ENCODE peak calls at places on chromosomes 5 and 9, in five cellular contexts. One of them, this sample, is unnamed.

GRCh38 chr9:126791406-126792230 is 13.2 kb upstream of the ZBTB43 start:
- DNase-seq in nephron progenitor cell: no peak
- DNase-seq in fibroblast of lung: peak
- DNase-seq in omental fat pad: no peak
- DNase-seq in PC-3: peak
- DNase-seq in this sample: no peak

GRCh38 chr5:153222956-153223355 is 267.5 kb upstream of the GRIA1 start:
- DNase-seq in fibroblast of lung: peak
- DNase-seq in PC-3: no peak
- DNase-seq in nephron progenitor cell: no peak
- DNase-seq in omental fat pad: no peak
- DNase-seq in this sample: no peak

GRCh38 chr5:127008300-127008975 is 21.9 kb downstream of the MARCHF3 start:
- DNase-seq in nephron progenitor cell: no peak
- DNase-seq in fibroblast of lung: no peak
- DNase-seq in PC-3: no peak
- DNase-seq in omental fat pad: no peak
- DNase-seq in this sample: no peak

GRCh38 chr9:136196465-136197371 is 8.2 kb downstream of the LHX3 start:
- DNase-seq in omental fat pad: no peak
- DNase-seq in fibroblast of lung: no peak
- DNase-seq in PC-3: peak
- DNase-seq in nephron progenitor cell: no peak
- DNase-seq in this sample: no peak

GRCh38 chr9:4887556-4887955 is 94.8 kb downstream of the RCL1 start:
- DNase-seq in fibroblast of lung: peak
- DNase-seq in PC-3: no peak
- DNase-seq in omental fat pad: no peak
- DNase-seq in nephron progenitor cell: no peak
- DNase-seq in this sample: no peak

GRCh38 chr9:2677927-2678889 is 39.1 kb upstream of the KCNV2 start:
- DNase-seq in PC-3: peak
- DNase-seq in omental fat pad: no peak
- DNase-seq in nephron progenitor cell: no peak
- DNase-seq in fibroblast of lung: no peak
- DNase-seq in this sample: no peak

GRCh38 chr9:95516221-95516735 is 493 bp downstream of the PTCH1 start:
- DNase-seq in fibroblast of lung: no peak
- DNase-seq in omental fat pad: no peak
- DNase-seq in PC-3: no peak
- DNase-seq in nephron progenitor cell: peak
- DNase-seq in this sample: no peak

GRCh38 chr5:93800988-93801811 is 59.8 kb upstream of the POU5F2 start:
- DNase-seq in PC-3: peak
- DNase-seq in omental fat pad: no peak
- DNase-seq in fibroblast of lung: peak
- DNase-seq in nephron progenitor cell: peak
- DNase-seq in this sample: peak

GRCh38 chr5:179554981-179555380 is 4.6 kb downstream of the RUFY1 start:
- DNase-seq in nephron progenitor cell: no peak
- DNase-seq in PC-3: no peak
- DNase-seq in omental fat pad: no peak
- DNase-seq in fibroblast of lung: no peak
- DNase-seq in this sample: no peak

GRCh38 chr5:77531297-77531696 is 39.2 kb upstream of the WDR41 start:
- DNase-seq in PC-3: no peak
- DNase-seq in fibroblast of lung: no peak
- DNase-seq in omental fat pad: no peak
- DNase-seq in nephron progenitor cell: no peak
- DNase-seq in this sample: no peak

GRCh38 chr9:77879344-77880089 is 152.1 kb downstream of the GNAQ start:
- DNase-seq in omental fat pad: no peak
- DNase-seq in nephron progenitor cell: no peak
- DNase-seq in PC-3: peak
- DNase-seq in fibroblast of lung: no peak
- DNase-seq in this sample: no peak

GRCh38 chr5:92944903-92945629 is 636.0 kb downstream of the NR2F1-AS1 start:
- DNase-seq in omental fat pad: no peak
- DNase-seq in PC-3: peak
- DNase-seq in fibroblast of lung: peak
- DNase-seq in nephron progenitor cell: no peak
- DNase-seq in this sample: no peak

GRCh38 chr9:84266087-84266561 is 74.4 kb downstream of the SLC28A3 start:
- DNase-seq in nephron progenitor cell: no peak
- DNase-seq in fibroblast of lung: no peak
- DNase-seq in omental fat pad: no peak
- DNase-seq in PC-3: no peak
- DNase-seq in this sample: peak

GRCh38 chr9:21964925-21965385 is 29.2 kb downstream of the CDKN2A start:
- DNase-seq in fibroblast of lung: peak
- DNase-seq in omental fat pad: no peak
- DNase-seq in PC-3: peak
- DNase-seq in nephron progenitor cell: peak
- DNase-seq in this sample: peak

GRCh38 chr5:144203750-144204596 is 33.3 kb downstream of the KCTD16 start:
- DNase-seq in omental fat pad: no peak
- DNase-seq in PC-3: peak
- DNase-seq in fibroblast of lung: peak
- DNase-seq in nephron progenitor cell: peak
- DNase-seq in this sample: peak

GRCh38 chr9:81819859-81820546 is 108.2 kb upstream of the SPATA31D4 start:
- DNase-seq in omental fat pad: no peak
- DNase-seq in fibroblast of lung: peak
- DNase-seq in PC-3: no peak
- DNase-seq in nephron progenitor cell: no peak
- DNase-seq in this sample: no peak

GRCh38 chr9:137705443-137705863 is 86.6 kb downstream of the EHMT1 start:
- DNase-seq in nephron progenitor cell: no peak
- DNase-seq in PC-3: no peak
- DNase-seq in fibroblast of lung: no peak
- DNase-seq in omental fat pad: no peak
- DNase-seq in this sample: peak

GRCh38 chr5:157306092-157306491 is 40.2 kb downstream of the CYFIP2 start:
- DNase-seq in fibroblast of lung: no peak
- DNase-seq in PC-3: no peak
- DNase-seq in omental fat pad: no peak
- DNase-seq in nephron progenitor cell: no peak
- DNase-seq in this sample: no peak

GRCh38 chr5:157301066-157301465 is 35.1 kb downstream of the CYFIP2 start:
- DNase-seq in nephron progenitor cell: no peak
- DNase-seq in omental fat pad: no peak
- DNase-seq in PC-3: no peak
- DNase-seq in fibroblast of lung: no peak
- DNase-seq in this sample: no peak

GRCh38 chr5:157303023-157303422 is 37.1 kb downstream of the CYFIP2 start:
- DNase-seq in omental fat pad: no peak
- DNase-seq in fibroblast of lung: no peak
- DNase-seq in nephron progenitor cell: no peak
- DNase-seq in PC-3: no peak
- DNase-seq in this sample: no peak

GRCh38 chr5:157306690-157307089 is 40.8 kb downstream of the CYFIP2 start:
- DNase-seq in fibroblast of lung: no peak
- DNase-seq in omental fat pad: no peak
- DNase-seq in PC-3: no peak
- DNase-seq in nephron progenitor cell: no peak
- DNase-seq in this sample: no peak

GRCh38 chr5:157303667-157304327 is 37.9 kb downstream of the CYFIP2 start:
- DNase-seq in omental fat pad: no peak
- DNase-seq in fibroblast of lung: no peak
- DNase-seq in PC-3: peak
- DNase-seq in nephron progenitor cell: peak
- DNase-seq in this sample: no peak
- TF ChIP-seq CTCF in omental fat pad: no peak
- TF ChIP-seq CTCF in fibroblast of lung: peak
- TF ChIP-seq CTCF in PC-3: peak
- TF ChIP-seq CTCF in nephron progenitor cell: peak
- TF ChIP-seq CTCF in this sample: peak

GRCh38 chr9:86242012-86242411 is 17.4 kb downstream of the C9orf153 start:
- DNase-seq in nephron progenitor cell: no peak
- DNase-seq in fibroblast of lung: no peak
- DNase-seq in PC-3: no peak
- DNase-seq in omental fat pad: no peak
- DNase-seq in this sample: no peak

GRCh38 chr9:86241216-86241615 is 18.2 kb downstream of the C9orf153 start:
- DNase-seq in PC-3: no peak
- DNase-seq in fibroblast of lung: no peak
- DNase-seq in nephron progenitor cell: no peak
- DNase-seq in omental fat pad: no peak
- DNase-seq in this sample: no peak

DNA sequence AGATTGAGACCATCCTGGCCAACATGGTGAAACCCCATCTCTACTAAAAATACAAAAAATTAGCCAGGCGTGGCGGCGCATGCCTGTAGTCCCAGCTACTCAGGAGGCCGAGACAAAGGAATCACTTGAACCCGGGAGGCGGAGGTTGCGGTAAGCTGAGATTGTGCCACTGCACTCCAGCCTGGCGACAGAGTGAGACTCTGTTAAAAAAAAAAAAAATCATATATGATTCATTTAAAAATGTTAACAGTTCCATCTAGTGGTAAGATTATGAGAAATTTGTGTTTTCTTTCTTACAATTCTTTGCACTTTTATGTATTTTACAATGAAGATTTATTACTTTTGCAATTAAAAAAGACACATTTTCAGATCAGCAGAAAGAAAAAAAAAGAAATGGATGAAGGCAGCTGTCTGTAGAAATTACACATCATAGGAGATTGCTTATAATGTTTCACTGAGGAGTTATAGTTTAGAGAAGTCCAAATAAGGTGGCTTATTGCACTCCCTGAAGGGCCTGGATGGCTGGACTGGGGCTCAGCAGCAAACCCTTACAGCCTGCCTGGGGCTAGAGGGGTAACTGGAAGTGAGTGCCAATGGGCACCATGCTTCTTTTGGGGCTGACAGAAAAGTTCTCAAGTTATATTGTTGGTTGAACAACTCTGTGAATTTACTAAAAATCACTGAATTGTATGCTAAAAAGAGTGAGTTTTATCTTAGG is 20.2 kb downstream of the C9orf153 start:
- DNase-seq in nephron progenitor cell: no peak
- DNase-seq in PC-3: peak
- DNase-seq in fibroblast of lung: peak
- DNase-seq in omental fat pad: no peak
- DNase-seq in this sample: no peak
- TF ChIP-seq CTCF in nephron progenitor cell: no peak
- TF ChIP-seq CTCF in PC-3: peak
- TF ChIP-seq CTCF in fibroblast of lung: no peak
- TF ChIP-seq CTCF in omental fat pad: no peak
- TF ChIP-seq CTCF in this sample: no peak

DNA sequence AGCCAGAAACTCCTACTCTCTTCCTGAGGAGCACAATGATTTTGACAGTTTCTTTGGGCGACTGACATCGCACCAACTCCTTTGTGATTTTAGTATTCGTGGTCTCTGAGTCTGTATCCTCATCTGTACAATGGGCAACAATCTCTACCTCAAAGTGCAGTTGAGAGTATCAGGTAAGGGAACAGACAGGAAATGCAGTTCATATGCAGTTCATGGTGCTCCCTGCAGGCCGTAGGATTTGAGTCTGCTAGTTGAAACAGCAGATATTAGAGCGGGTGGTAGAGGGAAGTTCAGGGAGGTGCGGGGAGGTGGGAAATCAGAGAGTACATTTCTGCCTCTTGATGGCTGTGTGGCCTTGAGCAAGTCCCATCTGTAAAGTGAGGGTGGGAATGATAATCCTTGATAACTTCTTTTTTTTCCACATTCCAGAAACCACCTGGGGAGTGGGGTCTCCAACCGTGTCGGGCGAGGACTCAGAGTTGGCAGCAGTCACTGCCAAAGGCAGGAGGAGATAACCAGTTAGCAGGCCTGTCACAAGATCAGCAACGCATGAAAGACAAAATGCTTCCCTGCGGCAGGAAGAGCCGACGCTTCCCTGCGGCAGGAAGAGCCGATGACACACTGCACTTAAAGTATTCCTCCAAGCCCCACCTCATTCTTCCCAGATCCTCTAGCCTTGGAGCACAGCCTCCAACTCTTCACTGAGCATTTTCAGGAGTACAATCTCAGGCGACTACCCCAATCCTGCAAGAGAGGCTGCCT is 6.0 kb upstream of the NEK6 start:
- DNase-seq in fibroblast of lung: no peak
- DNase-seq in nephron progenitor cell: no peak
- DNase-seq in omental fat pad: no peak
- DNase-seq in PC-3: peak
- DNase-seq in this sample: no peak
- TF ChIP-seq CTCF in fibroblast of lung: no peak
- TF ChIP-seq CTCF in nephron progenitor cell: no peak
- TF ChIP-seq CTCF in omental fat pad: no peak
- TF ChIP-seq CTCF in PC-3: no peak
- TF ChIP-seq CTCF in this sample: no peak

GRCh38 chr5:65037845-65038815 is 269.4 kb downstream of the CWC27 start:
- DNase-seq in omental fat pad: no peak
- DNase-seq in fibroblast of lung: no peak
- DNase-seq in nephron progenitor cell: no peak
- DNase-seq in PC-3: peak
- DNase-seq in this sample: no peak
- TF ChIP-seq CTCF in omental fat pad: no peak
- TF ChIP-seq CTCF in fibroblast of lung: peak
- TF ChIP-seq CTCF in nephron progenitor cell: peak
- TF ChIP-seq CTCF in PC-3: peak
- TF ChIP-seq CTCF in this sample: peak

This sample was measured in GM10248.